ENCODE peak calls at places on chromosomes 3 and 15, in ten cellular contexts. M, S, R, D, H, J, N, O, L and G are unnamed samples.

GRCh38 chr3:128983293-128984069 is 10.4 kb downstream of the CFAP92 start:
- DNase-seq in N (no peak), L (no peak), H (no peak), D (no peak), M (no peak), O (no peak), R (no peak), S (no peak), J (no peak), G (no peak)

GRCh38 chr3:10228248-10228950 is 19.9 kb upstream of the TATDN2 start:
- DNase-seq in H (peak; percentile 26), S (no peak), D (no peak), O (no peak), J (peak; percentile 50), N (no peak), M (no peak), L (no peak), R (no peak), G (no peak)

GRCh38 chr15:69760263-69760855 is 307.7 kb downstream of the RPLP1 start:
- DNase-seq in O (no peak), R (no peak), S (no peak), M (no peak), D (no peak), J (peak; percentile 36), N (no peak), L (no peak), H (peak; percentile 36), G (no peak)

GRCh38 chr15:62782896-62783295 is 259.7 kb upstream of the TPM1 start:
- DNase-seq in O (no peak), R (no peak), S (no peak), L (no peak), J (no peak), D (no peak), N (no peak), H (no peak), M (no peak), G (no peak)

GRCh38 chr3:72185549-72186484 is 400.9 kb upstream of the PROK2 start:
- DNase-seq in O (peak; percentile 46), D (no peak), R (peak; percentile 73), S (no peak), L (no peak), J (peak; percentile 62), M (no peak), H (peak; percentile 80), N (no peak), G (peak; percentile 49)

GRCh38 chr3:141707741-141708203 is 30.3 kb upstream of the RNF7 start:
- DNase-seq in J (no peak), L (no peak), H (no peak), M (no peak), S (no peak), D (no peak), R (no peak), N (no peak), O (no peak), G (no peak)

GRCh38 chr3:159266779-159267178 is 464.9 kb downstream of the MFSD1 start:
- DNase-seq in R (peak; percentile 6), S (no peak), H (no peak), O (peak; percentile 14), J (peak; percentile 10), N (peak; percentile 70), L (peak; percentile 24), M (no peak), D (no peak), G (peak; percentile 58)

GRCh38 chr3:96083610-96084009 is 730.8 kb upstream of the EPHA6 start:
- DNase-seq in N (no peak), M (no peak), H (no peak), J (no peak), R (no peak), L (no peak), S (no peak), D (no peak), O (no peak), G (no peak)

GRCh38 chr3:132605374-132605792 is 8.3 kb downstream of the ACKR4 start:
- DNase-seq in L (no peak), D (no peak), S (no peak), R (no peak), M (no peak), H (peak; percentile 33), N (no peak), J (no peak), O (no peak), G (no peak)